ENCODE peak calls at places on chromosomes 6 and 20, in ten cellular contexts. One of them, this sample, is unnamed.

GRCh38 chr6:106974337-106974998 is at the start of gene CD24:
- DNase-seq in A549: peak
- DNase-seq in NB4: peak
- DNase-seq in HFF-Myc: no peak
- DNase-seq in CD4-positive, alpha-beta memory T cell: no peak
- DNase-seq in H7: peak
- DNase-seq in small intestine: peak
- DNase-seq in tibial nerve: no peak
- DNase-seq in retinal pigment epithelial cell: no peak
- DNase-seq in SK-N-SH: peak
- DNase-seq in this sample: no peak

GRCh38 chr6:34771727-34772126 is 14.4 kb downstream of the SNRPC start:
- DNase-seq in A549: no peak
- DNase-seq in NB4: no peak
- DNase-seq in HFF-Myc: no peak
- DNase-seq in CD4-positive, alpha-beta memory T cell: no peak
- DNase-seq in H7: no peak
- DNase-seq in small intestine: no peak
- DNase-seq in tibial nerve: no peak
- DNase-seq in retinal pigment epithelial cell: no peak
- DNase-seq in SK-N-SH: no peak
- DNase-seq in this sample: no peak

GRCh38 chr6:9121551-9121950 is 686.2 kb upstream of the SLC35B3 start:
- DNase-seq in A549: no peak
- DNase-seq in NB4: no peak
- DNase-seq in HFF-Myc: no peak
- DNase-seq in CD4-positive, alpha-beta memory T cell: no peak
- DNase-seq in H7: no peak
- DNase-seq in small intestine: no peak
- DNase-seq in tibial nerve: no peak
- DNase-seq in retinal pigment epithelial cell: no peak
- DNase-seq in SK-N-SH: no peak
- DNase-seq in this sample: no peak

GRCh38 chr6:158660331-158660730 is 10.5 kb downstream of the SYTL3 start:
- DNase-seq in A549: peak
- DNase-seq in NB4: peak
- DNase-seq in HFF-Myc: no peak
- DNase-seq in CD4-positive, alpha-beta memory T cell: peak
- DNase-seq in H7: peak
- DNase-seq in small intestine: peak
- DNase-seq in tibial nerve: no peak
- DNase-seq in retinal pigment epithelial cell: no peak
- DNase-seq in SK-N-SH: peak
- DNase-seq in this sample: peak

GRCh38 chr6:141521440-141521839 is 611.3 kb upstream of the GJE1 start:
- DNase-seq in A549: no peak
- DNase-seq in NB4: no peak
- DNase-seq in HFF-Myc: no peak
- DNase-seq in CD4-positive, alpha-beta memory T cell: no peak
- DNase-seq in H7: no peak
- DNase-seq in small intestine: no peak
- DNase-seq in tibial nerve: no peak
- DNase-seq in retinal pigment epithelial cell: no peak
- DNase-seq in SK-N-SH: no peak
- DNase-seq in this sample: no peak

GRCh38 chr20:5770240-5770986 is 20.2 kb downstream of the SHLD1 start:
- DNase-seq in A549: no peak
- DNase-seq in NB4: peak
- DNase-seq in HFF-Myc: no peak
- DNase-seq in CD4-positive, alpha-beta memory T cell: no peak
- DNase-seq in H7: no peak
- DNase-seq in small intestine: no peak
- DNase-seq in tibial nerve: no peak
- DNase-seq in retinal pigment epithelial cell: no peak
- DNase-seq in SK-N-SH: no peak
- DNase-seq in this sample: no peak

GRCh38 chr6:24981385-24981758 is 45.6 kb upstream of the RIPOR2 start:
- DNase-seq in A549: no peak
- DNase-seq in NB4: no peak
- DNase-seq in HFF-Myc: no peak
- DNase-seq in CD4-positive, alpha-beta memory T cell: no peak
- DNase-seq in H7: peak
- DNase-seq in small intestine: no peak
- DNase-seq in tibial nerve: no peak
- DNase-seq in retinal pigment epithelial cell: peak
- DNase-seq in SK-N-SH: no peak
- DNase-seq in this sample: no peak

GRCh38 chr20:47389867-47390347 is 33.4 kb upstream of the ZMYND8 start:
- DNase-seq in A549: peak
- DNase-seq in NB4: peak
- DNase-seq in HFF-Myc: peak
- DNase-seq in CD4-positive, alpha-beta memory T cell: no peak
- DNase-seq in H7: no peak
- DNase-seq in small intestine: no peak
- DNase-seq in tibial nerve: no peak
- DNase-seq in retinal pigment epithelial cell: no peak
- DNase-seq in SK-N-SH: no peak
- DNase-seq in this sample: no peak

GRCh38 chr6:37608587-37608986 is 89.1 kb downstream of the MDGA1 start:
- DNase-seq in A549: no peak
- DNase-seq in NB4: no peak
- DNase-seq in HFF-Myc: no peak
- DNase-seq in CD4-positive, alpha-beta memory T cell: no peak
- DNase-seq in H7: no peak
- DNase-seq in small intestine: no peak
- DNase-seq in tibial nerve: no peak
- DNase-seq in retinal pigment epithelial cell: no peak
- DNase-seq in SK-N-SH: no peak
- DNase-seq in this sample: no peak

GRCh38 chr20:4875578-4876067 is 125.7 kb downstream of the SLC23A2 start:
- DNase-seq in A549: no peak
- DNase-seq in NB4: no peak
- DNase-seq in HFF-Myc: no peak
- DNase-seq in CD4-positive, alpha-beta memory T cell: no peak
- DNase-seq in H7: no peak
- DNase-seq in small intestine: peak
- DNase-seq in tibial nerve: no peak
- DNase-seq in retinal pigment epithelial cell: peak
- DNase-seq in SK-N-SH: no peak
- DNase-seq in this sample: no peak

GRCh38 chr6:166008441-166009369 is 158.9 kb downstream of the TBXT start:
- DNase-seq in A549: peak
- DNase-seq in NB4: no peak
- DNase-seq in HFF-Myc: no peak
- DNase-seq in CD4-positive, alpha-beta memory T cell: no peak
- DNase-seq in H7: peak
- DNase-seq in small intestine: no peak
- DNase-seq in tibial nerve: no peak
- DNase-seq in retinal pigment epithelial cell: no peak
- DNase-seq in SK-N-SH: peak
- DNase-seq in this sample: peak
- H3K4me3 ChIP-seq in A549: peak
- H3K4me3 ChIP-seq in NB4: no peak
- H3K4me3 ChIP-seq in HFF-Myc: no peak
- H3K4me3 ChIP-seq in CD4-positive, alpha-beta memory T cell: no peak
- H3K4me3 ChIP-seq in H7: peak
- H3K4me3 ChIP-seq in small intestine: no peak
- H3K4me3 ChIP-seq in tibial nerve: peak
- H3K4me3 ChIP-seq in retinal pigment epithelial cell: peak
- H3K4me3 ChIP-seq in SK-N-SH: peak
- H3K4me3 ChIP-seq in this sample: peak

DNA sequence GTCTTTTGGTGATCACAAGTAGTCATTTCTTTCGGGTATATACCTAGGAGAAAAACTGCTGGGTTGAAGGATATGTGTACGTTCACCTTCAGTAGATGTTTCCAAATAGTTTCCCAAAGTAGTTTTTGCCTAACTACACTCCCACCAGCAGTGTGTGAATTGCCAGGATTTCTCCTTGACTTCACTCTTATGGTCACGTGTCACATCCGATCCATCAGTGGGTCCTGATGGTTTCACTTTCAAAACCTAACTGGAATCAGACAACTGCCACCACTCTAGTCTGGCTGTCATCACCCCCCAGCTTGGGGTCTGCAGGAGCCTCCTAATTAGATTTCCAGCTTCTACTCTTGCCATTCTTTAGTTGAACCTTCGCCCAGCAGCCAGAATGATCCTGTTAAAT is 8.5 kb upstream of the SLC12A5 start:
- DNase-seq in A549: no peak
- DNase-seq in NB4: no peak
- DNase-seq in HFF-Myc: no peak
- DNase-seq in CD4-positive, alpha-beta memory T cell: no peak
- DNase-seq in H7: no peak
- DNase-seq in small intestine: no peak
- DNase-seq in tibial nerve: no peak
- DNase-seq in retinal pigment epithelial cell: no peak
- DNase-seq in SK-N-SH: no peak
- DNase-seq in this sample: no peak
- H3K4me3 ChIP-seq in A549: no peak
- H3K4me3 ChIP-seq in NB4: peak
- H3K4me3 ChIP-seq in HFF-Myc: no peak
- H3K4me3 ChIP-seq in CD4-positive, alpha-beta memory T cell: no peak
- H3K4me3 ChIP-seq in H7: no peak
- H3K4me3 ChIP-seq in small intestine: no peak
- H3K4me3 ChIP-seq in tibial nerve: no peak
- H3K4me3 ChIP-seq in retinal pigment epithelial cell: no peak
- H3K4me3 ChIP-seq in SK-N-SH: no peak
- H3K4me3 ChIP-seq in this sample: no peak

DNA sequence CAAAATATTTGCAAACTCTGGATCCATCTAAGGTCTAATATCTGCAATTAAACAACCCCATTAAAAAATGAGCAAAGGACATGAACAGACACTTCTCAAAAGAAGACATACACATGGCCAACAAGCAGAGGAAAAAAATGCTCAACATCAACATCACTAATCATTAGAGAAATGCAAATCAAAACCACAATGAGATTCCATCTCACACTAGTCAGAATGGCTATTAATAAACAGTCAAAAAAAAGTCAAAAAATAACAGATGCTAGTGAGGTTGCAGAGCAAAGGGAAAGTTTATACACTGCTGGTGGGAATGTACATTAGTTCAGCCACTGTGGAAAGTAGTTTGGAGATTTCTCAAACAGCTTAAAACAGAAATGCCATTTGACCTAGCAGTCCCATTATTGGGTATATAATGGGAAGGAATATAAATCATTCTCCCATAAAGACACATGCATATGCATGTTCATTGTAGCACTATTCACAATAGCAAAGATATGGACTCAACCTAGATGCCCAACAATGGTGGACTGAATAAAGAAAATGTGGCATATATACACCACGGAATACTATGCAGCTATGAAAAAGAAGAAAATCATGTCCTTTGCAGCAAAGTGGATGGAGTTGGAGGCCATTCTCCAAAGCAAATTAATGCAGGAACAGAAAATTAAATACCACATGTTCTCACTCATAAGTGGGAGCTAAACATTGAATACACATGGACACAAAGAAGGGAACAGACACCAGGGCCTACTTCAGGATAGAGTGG is 9.1 kb downstream of the ZNFX1 start:
- DNase-seq in A549: no peak
- DNase-seq in NB4: no peak
- DNase-seq in HFF-Myc: no peak
- DNase-seq in CD4-positive, alpha-beta memory T cell: no peak
- DNase-seq in H7: no peak
- DNase-seq in small intestine: no peak
- DNase-seq in tibial nerve: no peak
- DNase-seq in retinal pigment epithelial cell: no peak
- DNase-seq in SK-N-SH: no peak
- DNase-seq in this sample: no peak
- H3K4me3 ChIP-seq in A549: no peak
- H3K4me3 ChIP-seq in NB4: peak
- H3K4me3 ChIP-seq in HFF-Myc: peak
- H3K4me3 ChIP-seq in CD4-positive, alpha-beta memory T cell: no peak
- H3K4me3 ChIP-seq in H7: no peak
- H3K4me3 ChIP-seq in small intestine: peak
- H3K4me3 ChIP-seq in tibial nerve: no peak
- H3K4me3 ChIP-seq in retinal pigment epithelial cell: no peak
- H3K4me3 ChIP-seq in SK-N-SH: no peak
- H3K4me3 ChIP-seq in this sample: no peak

DNA sequence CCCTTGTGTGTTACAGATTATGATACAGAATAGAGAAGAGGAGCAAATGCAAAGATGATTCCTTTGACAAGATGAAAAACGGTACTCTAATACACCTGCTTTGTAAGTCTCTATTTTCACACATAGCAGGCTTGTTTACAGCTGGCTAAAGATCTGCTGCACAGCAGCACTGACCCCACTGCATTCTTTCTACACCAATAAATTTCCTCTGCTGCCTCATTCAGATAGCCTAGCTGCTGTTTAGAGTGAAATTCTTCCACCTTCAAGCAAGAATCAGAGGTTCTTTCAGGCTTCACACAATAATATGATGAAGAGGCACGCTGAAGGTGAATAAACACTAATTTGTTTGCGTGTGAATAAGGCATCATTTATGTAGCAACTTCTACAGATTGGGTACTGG is 543.2 kb downstream of the CD83 start:
- DNase-seq in A549: no peak
- DNase-seq in NB4: no peak
- DNase-seq in HFF-Myc: no peak
- DNase-seq in CD4-positive, alpha-beta memory T cell: no peak
- DNase-seq in H7: no peak
- DNase-seq in small intestine: no peak
- DNase-seq in tibial nerve: no peak
- DNase-seq in retinal pigment epithelial cell: no peak
- DNase-seq in SK-N-SH: no peak
- DNase-seq in this sample: no peak
- H3K4me3 ChIP-seq in A549: no peak
- H3K4me3 ChIP-seq in NB4: no peak
- H3K4me3 ChIP-seq in HFF-Myc: no peak
- H3K4me3 ChIP-seq in CD4-positive, alpha-beta memory T cell: no peak
- H3K4me3 ChIP-seq in H7: no peak
- H3K4me3 ChIP-seq in small intestine: no peak
- H3K4me3 ChIP-seq in tibial nerve: no peak
- H3K4me3 ChIP-seq in retinal pigment epithelial cell: no peak
- H3K4me3 ChIP-seq in SK-N-SH: no peak
- H3K4me3 ChIP-seq in this sample: no peak

This sample was measured in Jurkat, Clone E6-1.